ENCODE peak calls at places on chromosomes 2 and 18, in four cellular contexts. L, D, K and P are unnamed samples.

GRCh38 chr18:47771922-47772321 is 158.5 kb downstream of the SMAD2 start:
- DNase-seq in L (no peak), D (no peak), K (no peak), P (no peak)

GRCh38 chr2:38106420-38107182 is 30.6 kb upstream of the CYP1B1 start:
- DNase-seq in K (peak), L (no peak), D (no peak), P (no peak)

GRCh38 chr2:117832905-117833613 is 18.6 kb downstream of the DDX18 start:
- DNase-seq in L (peak), K (peak), D (no peak), P (no peak)

GRCh38 chr2:240564571-240565266 is 3.6 kb upstream of the RNPEPL1 start:
- DNase-seq in K (no peak), L (no peak), D (peak), P (no peak)

GRCh38 chr2:38661306-38661705 is 4.6 kb upstream of the GALM start:
- DNase-seq in K (no peak), L (no peak), D (no peak), P (no peak)

GRCh38 chr2:30234180-30234971 is 3.0 kb downstream of the LBH start:
- DNase-seq in K (peak), D (no peak), L (peak), P (no peak)

GRCh38 chr2:209974566-209974965 is 27.9 kb upstream of the RPE start:
- DNase-seq in K (peak), D (no peak), L (no peak), P (no peak)

GRCh38 chr2:127365211-127365643 is 22.5 kb downstream of the MAP3K2 start:
- DNase-seq in D (no peak), K (no peak), L (no peak), P (no peak)

GRCh38 chr2:126915903-126916302 is 17.2 kb downstream of the TEX51 start:
- DNase-seq in D (no peak), K (no peak), L (no peak), P (no peak)

GRCh38 chr2:204110250-204111183 is 174.0 kb downstream of the ICOS start:
- DNase-seq in D (peak), L (peak), K (no peak), P (no peak)

GRCh38 chr18:31268985-31269406 is 49.0 kb upstream of the DSG1 start:
- DNase-seq in K (no peak), L (peak), D (no peak), P (peak)

GRCh38 chr2:70340075-70340474 is 38.2 kb upstream of the FAM136A start:
- DNase-seq in D (no peak), K (no peak), L (no peak), P (no peak)

GRCh38 chr2:179592167-179592936 is 269.1 kb downstream of the ZNF385B start:
- DNase-seq in K (peak), D (no peak), L (no peak), P (no peak)